ENCODE peak calls at places on chromosomes 13 and 19, in six cellular contexts. One of them, this sample, is unnamed.

GRCh38 chr13:108375772-108376171 is 106.3 kb downstream of the TNFSF13B start:
- DNase-seq in uterus: no peak
- DNase-seq in posterior vena cava: no peak
- DNase-seq in amygdala: no peak
- DNase-seq in NCI-H774: no peak
- DNase-seq in NCI-H2081: no peak
- DNase-seq in this sample: no peak

GRCh38 chr19:56309511-56310185 is 5.0 kb downstream of the ZSCAN5A start:
- DNase-seq in uterus: no peak
- DNase-seq in amygdala: no peak
- DNase-seq in NCI-H2081: peak
- DNase-seq in posterior vena cava: peak
- DNase-seq in NCI-H774: no peak
- DNase-seq in this sample: no peak

GRCh38 chr19:23799321-23799720 is 40.6 kb upstream of the ZNF681 start:
- DNase-seq in NCI-H2081: no peak
- DNase-seq in uterus: no peak
- DNase-seq in posterior vena cava: no peak
- DNase-seq in NCI-H774: no peak
- DNase-seq in amygdala: no peak
- DNase-seq in this sample: no peak

GRCh38 chr13:106100261-106100919 is 435.1 kb downstream of the EFNB2 start:
- DNase-seq in NCI-H774: no peak
- DNase-seq in amygdala: no peak
- DNase-seq in posterior vena cava: no peak
- DNase-seq in NCI-H2081: peak
- DNase-seq in uterus: no peak
- DNase-seq in this sample: no peak

GRCh38 chr13:50742353-50742752 is 101.1 kb downstream of the DLEU7 start:
- DNase-seq in NCI-H2081: no peak
- DNase-seq in uterus: no peak
- DNase-seq in posterior vena cava: no peak
- DNase-seq in amygdala: no peak
- DNase-seq in NCI-H774: no peak
- DNase-seq in this sample: no peak

GRCh38 chr19:37926255-37926654 is 19.2 kb downstream of the SIPA1L3 start:
- DNase-seq in posterior vena cava: no peak
- DNase-seq in NCI-H2081: no peak
- DNase-seq in NCI-H774: no peak
- DNase-seq in amygdala: no peak
- DNase-seq in uterus: no peak
- DNase-seq in this sample: no peak

GRCh38 chr13:91313103-91313502 is 34.4 kb upstream of the MIR17HG start:
- DNase-seq in posterior vena cava: no peak
- DNase-seq in amygdala: no peak
- DNase-seq in uterus: no peak
- DNase-seq in NCI-H774: no peak
- DNase-seq in NCI-H2081: peak
- DNase-seq in this sample: no peak

GRCh38 chr19:45523642-45524256 is 16.5 kb downstream of the VASP start:
- DNase-seq in NCI-H774: peak
- DNase-seq in amygdala: peak
- DNase-seq in NCI-H2081: peak
- DNase-seq in posterior vena cava: peak
- DNase-seq in uterus: peak
- DNase-seq in this sample: peak

GRCh38 chr13:19586904-19587634 is 25.7 kb upstream of the TPTE2 start:
- DNase-seq in NCI-H2081: no peak
- DNase-seq in posterior vena cava: no peak
- DNase-seq in amygdala: no peak
- DNase-seq in NCI-H774: no peak
- DNase-seq in uterus: no peak
- DNase-seq in this sample: no peak

GRCh38 chr13:97540696-97541095 is 106.7 kb downstream of the RAP2A start:
- DNase-seq in posterior vena cava: no peak
- DNase-seq in amygdala: no peak
- DNase-seq in uterus: no peak
- DNase-seq in NCI-H2081: peak
- DNase-seq in NCI-H774: no peak
- DNase-seq in this sample: no peak

GRCh38 chr13:102267191-102267590 is 134.7 kb downstream of the FGF14 start:
- DNase-seq in NCI-H774: no peak
- DNase-seq in amygdala: no peak
- DNase-seq in NCI-H2081: no peak
- DNase-seq in posterior vena cava: no peak
- DNase-seq in uterus: no peak
- DNase-seq in this sample: no peak

GRCh38 chr19:4037301-4037949 is 29.3 kb downstream of the ZBTB7A start:
- DNase-seq in amygdala: no peak
- DNase-seq in NCI-H774: no peak
- DNase-seq in NCI-H2081: no peak
- DNase-seq in posterior vena cava: no peak
- DNase-seq in uterus: no peak
- DNase-seq in this sample: no peak

GRCh38 chr19:18053571-18054219 is 33.0 kb downstream of the IL12RB1 start:
- DNase-seq in NCI-H774: no peak
- DNase-seq in amygdala: no peak
- DNase-seq in NCI-H2081: no peak
- DNase-seq in posterior vena cava: no peak
- DNase-seq in uterus: no peak
- DNase-seq in this sample: no peak

GRCh38 chr19:15595069-15595468 is 19.9 kb upstream of the CYP4F8 start:
- DNase-seq in NCI-H2081: no peak
- DNase-seq in uterus: no peak
- DNase-seq in posterior vena cava: no peak
- DNase-seq in NCI-H774: no peak
- DNase-seq in amygdala: no peak
- DNase-seq in this sample: peak

GRCh38 chr13:80359459-80360297 is 18.8 kb upstream of the SPRY2 start:
- DNase-seq in NCI-H774: no peak
- DNase-seq in amygdala: no peak
- DNase-seq in NCI-H2081: no peak
- DNase-seq in posterior vena cava: no peak
- DNase-seq in uterus: no peak
- DNase-seq in this sample: peak

GRCh38 chr13:46893820-46894533 is 2.9 kb downstream of the HTR2A start:
- DNase-seq in amygdala: peak
- DNase-seq in NCI-H774: peak
- DNase-seq in NCI-H2081: peak
- DNase-seq in posterior vena cava: peak
- DNase-seq in uterus: peak
- DNase-seq in this sample: no peak

GRCh38 chr13:98411617-98412310 is 165.1 kb downstream of the STK24 start:
- DNase-seq in NCI-H2081: no peak
- DNase-seq in amygdala: no peak
- DNase-seq in NCI-H774: no peak
- DNase-seq in uterus: no peak
- DNase-seq in posterior vena cava: no peak
- DNase-seq in this sample: no peak

GRCh38 chr13:35995136-35995535 is 136.0 kb downstream of the DCLK1 start:
- DNase-seq in posterior vena cava: no peak
- DNase-seq in uterus: no peak
- DNase-seq in NCI-H2081: no peak
- DNase-seq in NCI-H774: no peak
- DNase-seq in amygdala: no peak
- DNase-seq in this sample: no peak

GRCh38 chr13:35514801-35515502 is 38.5 kb upstream of the MAB21L1 start:
- DNase-seq in NCI-H2081: peak
- DNase-seq in posterior vena cava: no peak
- DNase-seq in uterus: no peak
- DNase-seq in NCI-H774: no peak
- DNase-seq in amygdala: no peak
- DNase-seq in this sample: no peak

GRCh38 chr13:36979361-36980040 is 19.6 kb downstream of the ALG5 start:
- DNase-seq in amygdala: no peak
- DNase-seq in uterus: no peak
- DNase-seq in NCI-H2081: no peak
- DNase-seq in NCI-H774: no peak
- DNase-seq in posterior vena cava: no peak
- DNase-seq in this sample: no peak

GRCh38 chr13:87003265-87003664 is 667.9 kb upstream of the SLITRK5 start:
- DNase-seq in NCI-H774: no peak
- DNase-seq in amygdala: no peak
- DNase-seq in posterior vena cava: no peak
- DNase-seq in uterus: no peak
- DNase-seq in NCI-H2081: no peak
- DNase-seq in this sample: no peak

GRCh38 chr19:33673258-33673875 is 51.6 kb downstream of the CHST8 start:
- DNase-seq in NCI-H774: no peak
- DNase-seq in uterus: no peak
- DNase-seq in NCI-H2081: no peak
- DNase-seq in posterior vena cava: peak
- DNase-seq in amygdala: no peak
- DNase-seq in this sample: no peak

GRCh38 chr13:105033999-105034398 is 1501.5 kb downstream of the EFNB2 start:
- DNase-seq in amygdala: no peak
- DNase-seq in posterior vena cava: no peak
- DNase-seq in uterus: no peak
- DNase-seq in NCI-H2081: no peak
- DNase-seq in NCI-H774: no peak
- DNase-seq in this sample: no peak

GRCh38 chr13:81140675-81141074 is 799.7 kb upstream of the SPRY2 start:
- DNase-seq in posterior vena cava: no peak
- DNase-seq in NCI-H774: no peak
- DNase-seq in NCI-H2081: no peak
- DNase-seq in amygdala: no peak
- DNase-seq in uterus: no peak
- DNase-seq in this sample: no peak

GRCh38 chr19:55196803-55197202 is 12.5 kb downstream of the PTPRH start:
- DNase-seq in uterus: no peak
- DNase-seq in NCI-H774: no peak
- DNase-seq in posterior vena cava: no peak
- DNase-seq in NCI-H2081: no peak
- DNase-seq in amygdala: no peak
- DNase-seq in this sample: no peak

GRCh38 chr13:108700421-108701170 is 71.2 kb downstream of the MYO16 start:
- DNase-seq in posterior vena cava: no peak
- DNase-seq in amygdala: no peak
- DNase-seq in NCI-H2081: no peak
- DNase-seq in NCI-H774: no peak
- DNase-seq in uterus: no peak
- DNase-seq in this sample: no peak

GRCh38 chr19:28285078-28285477 is 927.9 kb downstream of the UQCRFS1 start:
- DNase-seq in posterior vena cava: no peak
- DNase-seq in uterus: no peak
- DNase-seq in NCI-H774: no peak
- DNase-seq in NCI-H2081: no peak
- DNase-seq in amygdala: no peak
- DNase-seq in this sample: no peak

GRCh38 chr19:48558018-48558684 is 6.2 kb downstream of the SULT2B1 start:
- DNase-seq in NCI-H2081: no peak
- DNase-seq in amygdala: no peak
- DNase-seq in posterior vena cava: no peak
- DNase-seq in uterus: no peak
- DNase-seq in NCI-H774: no peak
- DNase-seq in this sample: no peak